ENCODE peak calls at places on chromosomes 6 and 20, in eight cellular contexts. One of them, this sample, is unnamed. For H3K9me3 and H3K27me3, the result is how much of the 10 kb centered on the place peaks cover.

GRCh38 chr6:122808121-122808885 is 19.2 kb downstream of the SMPDL3A start:
- DNase-seq in stomach: no peak
- DNase-seq in ovary: no peak
- DNase-seq in HepG2: no peak
- DNase-seq in lower lobe of right lung: no peak
- DNase-seq in sigmoid colon: no peak
- DNase-seq in adrenal gland: no peak
- DNase-seq in CD8-positive, alpha-beta T cell: no peak
- DNase-seq in this sample: no peak

GRCh38 chr20:34516874-34517542 is 786 bp downstream of the DYNLRB1 start:
- DNase-seq in stomach: no peak
- DNase-seq in ovary: no peak
- DNase-seq in HepG2: no peak
- DNase-seq in lower lobe of right lung: no peak
- DNase-seq in sigmoid colon: no peak
- DNase-seq in adrenal gland: peak
- DNase-seq in CD8-positive, alpha-beta T cell: peak
- DNase-seq in this sample: no peak

GRCh38 chr20:37706298-37706697 is 12.5 kb downstream of the CTNNBL1 start:
- DNase-seq in stomach: no peak
- DNase-seq in ovary: no peak
- DNase-seq in HepG2: no peak
- DNase-seq in lower lobe of right lung: no peak
- DNase-seq in sigmoid colon: no peak
- DNase-seq in adrenal gland: no peak
- DNase-seq in CD8-positive, alpha-beta T cell: no peak
- DNase-seq in this sample: no peak

GRCh38 chr6:168314948-168315347 is 4.6 kb downstream of the DACT2 start:
- DNase-seq in stomach: no peak
- DNase-seq in ovary: no peak
- DNase-seq in HepG2: no peak
- DNase-seq in lower lobe of right lung: no peak
- DNase-seq in sigmoid colon: no peak
- DNase-seq in adrenal gland: no peak
- DNase-seq in CD8-positive, alpha-beta T cell: no peak
- DNase-seq in this sample: peak

GRCh38 chr6:152566040-152566875 is 70.9 kb downstream of the SYNE1 start:
- DNase-seq in stomach: no peak
- DNase-seq in ovary: peak
- DNase-seq in HepG2: no peak
- DNase-seq in lower lobe of right lung: no peak
- DNase-seq in sigmoid colon: no peak
- DNase-seq in adrenal gland: no peak
- DNase-seq in CD8-positive, alpha-beta T cell: no peak
- DNase-seq in this sample: peak

GRCh38 chr20:14470231-14470894 is 133.0 kb upstream of the FLRT3 start:
- DNase-seq in stomach: peak
- DNase-seq in ovary: no peak
- DNase-seq in HepG2: peak
- DNase-seq in lower lobe of right lung: no peak
- DNase-seq in sigmoid colon: no peak
- DNase-seq in adrenal gland: no peak
- DNase-seq in CD8-positive, alpha-beta T cell: no peak
- DNase-seq in this sample: no peak

GRCh38 chr6:64714073-64714472 is 993.0 kb downstream of the EYS start:
- DNase-seq in stomach: no peak
- DNase-seq in ovary: no peak
- DNase-seq in HepG2: no peak
- DNase-seq in lower lobe of right lung: no peak
- DNase-seq in sigmoid colon: no peak
- DNase-seq in adrenal gland: no peak
- DNase-seq in CD8-positive, alpha-beta T cell: no peak
- DNase-seq in this sample: no peak

GRCh38 chr6:52503344-52503747 is 73.5 kb downstream of the TRAM2 start:
- DNase-seq in stomach: no peak
- DNase-seq in ovary: no peak
- DNase-seq in HepG2: no peak
- DNase-seq in lower lobe of right lung: no peak
- DNase-seq in sigmoid colon: no peak
- DNase-seq in adrenal gland: no peak
- DNase-seq in CD8-positive, alpha-beta T cell: no peak
- DNase-seq in this sample: no peak

GRCh38 chr6:169044376-169045230 is 209.0 kb downstream of the THBS2 start:
- DNase-seq in stomach: no peak
- DNase-seq in ovary: no peak
- DNase-seq in HepG2: no peak
- DNase-seq in lower lobe of right lung: no peak
- DNase-seq in sigmoid colon: no peak
- DNase-seq in adrenal gland: no peak
- DNase-seq in CD8-positive, alpha-beta T cell: no peak
- DNase-seq in this sample: no peak

GRCh38 chr20:32603046-32603726 is 18.1 kb upstream of the NOL4L start:
- DNase-seq in stomach: no peak
- DNase-seq in ovary: no peak
- DNase-seq in HepG2: no peak
- DNase-seq in lower lobe of right lung: peak
- DNase-seq in sigmoid colon: no peak
- DNase-seq in adrenal gland: peak
- DNase-seq in CD8-positive, alpha-beta T cell: no peak
- DNase-seq in this sample: no peak

GRCh38 chr20:57503035-57503658 is 21.8 kb downstream of the CTCFL start:
- DNase-seq in stomach: no peak
- DNase-seq in ovary: no peak
- DNase-seq in HepG2: no peak
- DNase-seq in lower lobe of right lung: no peak
- DNase-seq in sigmoid colon: no peak
- DNase-seq in adrenal gland: no peak
- DNase-seq in CD8-positive, alpha-beta T cell: no peak
- DNase-seq in this sample: no peak

GRCh38 chr6:2375443-2375842 is 130.0 kb upstream of the GMDS start:
- DNase-seq in stomach: no peak
- DNase-seq in ovary: no peak
- DNase-seq in HepG2: no peak
- DNase-seq in lower lobe of right lung: no peak
- DNase-seq in sigmoid colon: no peak
- DNase-seq in adrenal gland: no peak
- DNase-seq in CD8-positive, alpha-beta T cell: no peak
- DNase-seq in this sample: no peak

GRCh38 chr6:151075005-151075404 is 164.8 kb upstream of the AKAP12 start:
- DNase-seq in stomach: no peak
- DNase-seq in ovary: no peak
- DNase-seq in HepG2: no peak
- DNase-seq in lower lobe of right lung: no peak
- DNase-seq in sigmoid colon: no peak
- DNase-seq in adrenal gland: no peak
- DNase-seq in CD8-positive, alpha-beta T cell: no peak
- DNase-seq in this sample: no peak

GRCh38 chr6:5590187-5590586 is 328.9 kb downstream of the FARS2 start:
- DNase-seq in stomach: no peak
- DNase-seq in ovary: no peak
- DNase-seq in HepG2: no peak
- DNase-seq in lower lobe of right lung: peak
- DNase-seq in sigmoid colon: no peak
- DNase-seq in adrenal gland: no peak
- DNase-seq in CD8-positive, alpha-beta T cell: no peak
- DNase-seq in this sample: no peak

GRCh38 chr6:113482771-113483170 is 374.4 kb upstream of the MARCKS start:
- DNase-seq in stomach: no peak
- DNase-seq in ovary: no peak
- DNase-seq in HepG2: no peak
- DNase-seq in lower lobe of right lung: no peak
- DNase-seq in sigmoid colon: no peak
- DNase-seq in adrenal gland: no peak
- DNase-seq in CD8-positive, alpha-beta T cell: no peak
- DNase-seq in this sample: no peak

GRCh38 chr6:27452496-27452897 is 20.4 kb downstream of the ZNF184 start:
- DNase-seq in stomach: no peak
- DNase-seq in ovary: no peak
- DNase-seq in HepG2: no peak
- DNase-seq in lower lobe of right lung: no peak
- DNase-seq in sigmoid colon: no peak
- DNase-seq in adrenal gland: no peak
- DNase-seq in CD8-positive, alpha-beta T cell: no peak
- DNase-seq in this sample: no peak
- H3K9me3 ChIP-seq in stomach: half or more
- H3K9me3 ChIP-seq in ovary: under half
- H3K9me3 ChIP-seq in HepG2: half or more
- H3K9me3 ChIP-seq in lower lobe of right lung: half or more
- H3K9me3 ChIP-seq in sigmoid colon: under half
- H3K9me3 ChIP-seq in adrenal gland: under half
- H3K9me3 ChIP-seq in CD8-positive, alpha-beta T cell: half or more
- H3K9me3 ChIP-seq in this sample: under half

GRCh38 chr6:142172758-142173157 is 25.7 kb downstream of the VTA1 start:
- DNase-seq in stomach: no peak
- DNase-seq in ovary: no peak
- DNase-seq in HepG2: no peak
- DNase-seq in lower lobe of right lung: no peak
- DNase-seq in sigmoid colon: no peak
- DNase-seq in adrenal gland: no peak
- DNase-seq in CD8-positive, alpha-beta T cell: no peak
- DNase-seq in this sample: no peak

GRCh38 chr6:142173980-142174379 is 26.9 kb downstream of the VTA1 start:
- DNase-seq in stomach: no peak
- DNase-seq in ovary: no peak
- DNase-seq in HepG2: no peak
- DNase-seq in lower lobe of right lung: no peak
- DNase-seq in sigmoid colon: no peak
- DNase-seq in adrenal gland: no peak
- DNase-seq in CD8-positive, alpha-beta T cell: no peak
- DNase-seq in this sample: no peak

GRCh38 chr6:142167472-142167871 is 20.4 kb downstream of the VTA1 start:
- DNase-seq in stomach: no peak
- DNase-seq in ovary: no peak
- DNase-seq in HepG2: no peak
- DNase-seq in lower lobe of right lung: no peak
- DNase-seq in sigmoid colon: no peak
- DNase-seq in adrenal gland: no peak
- DNase-seq in CD8-positive, alpha-beta T cell: no peak
- DNase-seq in this sample: peak

GRCh38 chr6:142174681-142175080 is 27.6 kb downstream of the VTA1 start:
- DNase-seq in stomach: no peak
- DNase-seq in ovary: no peak
- DNase-seq in HepG2: no peak
- DNase-seq in lower lobe of right lung: no peak
- DNase-seq in sigmoid colon: no peak
- DNase-seq in adrenal gland: no peak
- DNase-seq in CD8-positive, alpha-beta T cell: no peak
- DNase-seq in this sample: no peak

DNA sequence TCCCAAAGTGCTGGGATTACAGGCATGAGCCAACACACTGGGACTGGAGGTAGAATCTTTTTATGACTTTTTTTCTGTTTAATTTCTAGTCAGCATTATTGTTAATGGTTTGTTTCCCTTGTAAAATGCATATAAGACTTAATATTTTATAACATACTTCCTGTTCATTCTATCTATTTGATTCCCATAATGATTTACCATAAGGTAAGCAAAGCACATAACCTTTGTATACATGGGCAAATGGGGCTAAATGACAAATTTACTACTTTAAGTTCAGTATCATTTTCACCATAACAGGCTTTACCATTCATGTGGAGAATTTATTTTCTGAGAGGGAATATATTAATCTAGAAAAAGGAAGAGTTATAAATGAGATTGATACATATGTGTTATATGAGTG is 24.3 kb downstream of the VTA1 start:
- DNase-seq in stomach: no peak
- DNase-seq in ovary: no peak
- DNase-seq in HepG2: no peak
- DNase-seq in lower lobe of right lung: no peak
- DNase-seq in sigmoid colon: no peak
- DNase-seq in adrenal gland: no peak
- DNase-seq in CD8-positive, alpha-beta T cell: no peak
- DNase-seq in this sample: no peak
- H3K27me3 ChIP-seq in stomach: under half
- H3K27me3 ChIP-seq in ovary: under half
- H3K27me3 ChIP-seq in HepG2: under half
- H3K27me3 ChIP-seq in lower lobe of right lung: under half
- H3K27me3 ChIP-seq in sigmoid colon: under half
- H3K27me3 ChIP-seq in adrenal gland: under half
- H3K27me3 ChIP-seq in CD8-positive, alpha-beta T cell: under half
- H3K27me3 ChIP-seq in this sample: under half

GRCh38 chr6:35622283-35622682 is 66.4 kb downstream of the FKBP5 start:
- DNase-seq in stomach: no peak
- DNase-seq in ovary: no peak
- DNase-seq in HepG2: no peak
- DNase-seq in lower lobe of right lung: no peak
- DNase-seq in sigmoid colon: no peak
- DNase-seq in adrenal gland: no peak
- DNase-seq in CD8-positive, alpha-beta T cell: no peak
- DNase-seq in this sample: no peak

GRCh38 chr6:35629876-35630378 is 58.8 kb downstream of the FKBP5 start:
- DNase-seq in stomach: no peak
- DNase-seq in ovary: no peak
- DNase-seq in HepG2: no peak
- DNase-seq in lower lobe of right lung: no peak
- DNase-seq in sigmoid colon: no peak
- DNase-seq in adrenal gland: no peak
- DNase-seq in CD8-positive, alpha-beta T cell: no peak
- DNase-seq in this sample: no peak

GRCh38 chr6:35620706-35621105 is 68.0 kb downstream of the FKBP5 start:
- DNase-seq in stomach: no peak
- DNase-seq in ovary: no peak
- DNase-seq in HepG2: no peak
- DNase-seq in lower lobe of right lung: no peak
- DNase-seq in sigmoid colon: no peak
- DNase-seq in adrenal gland: no peak
- DNase-seq in CD8-positive, alpha-beta T cell: no peak
- DNase-seq in this sample: no peak

DNA sequence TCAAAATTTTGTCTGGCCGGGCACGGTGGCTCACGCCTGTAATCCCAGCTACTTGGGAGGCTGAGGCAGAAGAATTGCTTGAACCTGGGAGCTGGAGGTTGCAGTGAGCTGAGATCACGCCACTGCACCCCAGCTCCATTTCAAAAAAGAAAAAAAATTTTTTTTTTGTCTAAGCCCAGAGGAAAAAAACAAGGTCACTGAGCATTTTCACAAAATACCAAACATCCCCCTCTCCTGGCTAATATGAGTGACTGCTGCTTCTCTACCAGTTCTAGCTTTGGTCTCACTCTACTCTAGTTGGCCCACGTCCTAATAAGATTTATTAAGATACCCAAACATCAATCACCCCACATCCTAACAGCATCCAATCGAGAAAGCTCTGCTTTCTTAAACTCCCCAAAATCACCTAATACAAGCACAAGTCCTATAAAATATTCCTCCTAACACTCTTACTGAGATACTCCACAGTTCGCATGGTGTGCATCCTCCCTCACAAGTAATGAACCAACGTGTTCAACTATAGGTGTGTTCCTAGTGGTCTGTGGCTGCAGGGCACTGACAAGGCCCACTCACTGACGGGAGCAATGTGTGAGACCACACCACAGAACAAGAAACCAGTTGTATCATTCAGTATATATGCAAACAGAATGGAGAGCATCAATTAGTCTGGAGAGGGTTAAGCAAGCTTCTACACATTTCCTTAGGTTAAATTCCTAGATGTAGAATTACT is 64.2 kb downstream of the FKBP5 start:
- DNase-seq in stomach: no peak
- DNase-seq in ovary: no peak
- DNase-seq in HepG2: peak
- DNase-seq in lower lobe of right lung: no peak
- DNase-seq in sigmoid colon: no peak
- DNase-seq in adrenal gland: no peak
- DNase-seq in CD8-positive, alpha-beta T cell: no peak
- DNase-seq in this sample: peak
- TF ChIP-seq CTCF in stomach: no peak
- TF ChIP-seq CTCF in ovary: no peak
- TF ChIP-seq CTCF in HepG2: peak
- TF ChIP-seq CTCF in lower lobe of right lung: peak
- TF ChIP-seq CTCF in sigmoid colon: no peak
- TF ChIP-seq CTCF in adrenal gland: peak
- TF ChIP-seq CTCF in CD8-positive, alpha-beta T cell: peak
- TF ChIP-seq CTCF in this sample: peak

GRCh38 chr20:63690001-63690897 is 6.2 kb upstream of the TNFRSF6B start:
- DNase-seq in stomach: no peak
- DNase-seq in ovary: no peak
- DNase-seq in HepG2: no peak
- DNase-seq in lower lobe of right lung: no peak
- DNase-seq in sigmoid colon: no peak
- DNase-seq in adrenal gland: no peak
- DNase-seq in CD8-positive, alpha-beta T cell: no peak
- DNase-seq in this sample: no peak
- H3K9me3 ChIP-seq in stomach: under half
- H3K9me3 ChIP-seq in ovary: under half
- H3K9me3 ChIP-seq in HepG2: under half
- H3K9me3 ChIP-seq in lower lobe of right lung: under half
- H3K9me3 ChIP-seq in sigmoid colon: under half
- H3K9me3 ChIP-seq in adrenal gland: under half
- H3K9me3 ChIP-seq in CD8-positive, alpha-beta T cell: under half
- H3K9me3 ChIP-seq in this sample: under half